ENCODE peak calls at places on chromosomes 12 and 14, in four cellular contexts. One of them, this sample, is unnamed.

GRCh38 chr12:45260481-45260824 is 44.6 kb downstream of the ANO6 start:
- DNase-seq in left colon: no peak
- DNase-seq in AG20443: no peak
- DNase-seq in ascending aorta: no peak
- DNase-seq in this sample: no peak

GRCh38 chr12:31589896-31590729 is 823 bp downstream of the DENND5B start:
- DNase-seq in left colon: peak
- DNase-seq in AG20443: peak
- DNase-seq in ascending aorta: peak
- DNase-seq in this sample: peak

GRCh38 chr12:55703976-55704761 is 3.5 kb downstream of the ITGA7 start:
- DNase-seq in left colon: no peak
- DNase-seq in AG20443: no peak
- DNase-seq in ascending aorta: no peak
- DNase-seq in this sample: peak

GRCh38 chr14:90604356-90604755 is 207.5 kb downstream of the CALM1 start:
- DNase-seq in left colon: no peak
- DNase-seq in AG20443: no peak
- DNase-seq in ascending aorta: no peak
- DNase-seq in this sample: no peak

GRCh38 chr12:106246891-106247730 is 709 bp downstream of the CKAP4 start:
- DNase-seq in left colon: peak
- DNase-seq in AG20443: peak
- DNase-seq in ascending aorta: no peak
- DNase-seq in this sample: peak

GRCh38 chr14:93285048-93285447 is 47.8 kb downstream of the BTBD7 start:
- DNase-seq in left colon: no peak
- DNase-seq in AG20443: peak
- DNase-seq in ascending aorta: no peak
- DNase-seq in this sample: peak

GRCh38 chr12:74780458-74781241 is 243.0 kb downstream of the ATXN7L3B start:
- DNase-seq in left colon: no peak
- DNase-seq in AG20443: no peak
- DNase-seq in ascending aorta: no peak
- DNase-seq in this sample: peak

GRCh38 chr12:52226446-52226845 is 6.6 kb upstream of the KRT7 start:
- DNase-seq in left colon: no peak
- DNase-seq in AG20443: no peak
- DNase-seq in ascending aorta: no peak
- DNase-seq in this sample: no peak

GRCh38 chr12:1591029-1591428 is 3.4 kb downstream of the FBXL14 start:
- DNase-seq in left colon: no peak
- DNase-seq in AG20443: no peak
- DNase-seq in ascending aorta: no peak
- DNase-seq in this sample: no peak

GRCh38 chr12:85626031-85626781 is 210.0 kb downstream of the RASSF9 start:
- DNase-seq in left colon: no peak
- DNase-seq in AG20443: peak
- DNase-seq in ascending aorta: no peak
- DNase-seq in this sample: peak

This sample was measured in myocyte.